ENCODE peak calls at places on chromosomes 6 and 20, in four cellular contexts. One of them, this sample, is unnamed.

GRCh38 chr6:73585566-73586415 is 65.0 kb upstream of the EEF1A1 start:
- DNase-seq in HepG2: peak
- DNase-seq in K562: peak
- DNase-seq in H1: no peak
- DNase-seq in this sample: peak

GRCh38 chr6:1122083-1122482 is 189.8 kb upstream of the FOXQ1 start:
- DNase-seq in HepG2: no peak
- DNase-seq in K562: no peak
- DNase-seq in H1: no peak
- DNase-seq in this sample: no peak

GRCh38 chr20:4971064-4971463 is 30.2 kb downstream of the SLC23A2 start:
- DNase-seq in HepG2: no peak
- DNase-seq in K562: no peak
- DNase-seq in H1: no peak
- DNase-seq in this sample: no peak

GRCh38 chr6:6866656-6867390 is 240.9 kb upstream of the RREB1 start:
- DNase-seq in HepG2: no peak
- DNase-seq in K562: no peak
- DNase-seq in H1: no peak
- DNase-seq in this sample: no peak

GRCh38 chr6:11653028-11653583 is 115.6 kb downstream of the TMEM170B start:
- DNase-seq in HepG2: peak
- DNase-seq in K562: no peak
- DNase-seq in H1: peak
- DNase-seq in this sample: peak

GRCh38 chr20:51376121-51376520 is 166.4 kb downstream of the NFATC2 start:
- DNase-seq in HepG2: no peak
- DNase-seq in K562: no peak
- DNase-seq in H1: no peak
- DNase-seq in this sample: no peak

GRCh38 chr6:170449231-170449630 is 103.9 kb downstream of the PSMB1 start:
- DNase-seq in HepG2: no peak
- DNase-seq in K562: no peak
- DNase-seq in H1: no peak
- DNase-seq in this sample: no peak

GRCh38 chr6:25882066-25882496 is 8.0 kb upstream of the SLC17A3 start:
- DNase-seq in HepG2: no peak
- DNase-seq in K562: no peak
- DNase-seq in H1: peak
- DNase-seq in this sample: peak

GRCh38 chr6:116352515-116353471 is 18.0 kb upstream of the DSE start:
- DNase-seq in HepG2: no peak
- DNase-seq in K562: no peak
- DNase-seq in H1: no peak
- DNase-seq in this sample: no peak

GRCh38 chr6:30844118-30844535 is 40.2 kb upstream of the DDR1 start:
- DNase-seq in HepG2: peak
- DNase-seq in K562: no peak
- DNase-seq in H1: no peak
- DNase-seq in this sample: no peak

GRCh38 chr20:50151034-50151743 is 2.3 kb downstream of the PEDS1 start:
- DNase-seq in HepG2: no peak
- DNase-seq in K562: no peak
- DNase-seq in H1: no peak
- DNase-seq in this sample: no peak

GRCh38 chr6:28757429-28758045 is 166.2 kb downstream of the TRIM27 start:
- DNase-seq in HepG2: peak
- DNase-seq in K562: peak
- DNase-seq in H1: no peak
- DNase-seq in this sample: peak

GRCh38 chr6:166757226-166758135 is 130.4 kb upstream of the RPS6KA2 start:
- DNase-seq in HepG2: no peak
- DNase-seq in K562: no peak
- DNase-seq in H1: no peak
- DNase-seq in this sample: no peak

GRCh38 chr20:62769346-62770071 is 26.8 kb upstream of the MRGBP start:
- DNase-seq in HepG2: no peak
- DNase-seq in K562: no peak
- DNase-seq in H1: no peak
- DNase-seq in this sample: no peak

GRCh38 chr6:6875818-6876470 is 231.8 kb upstream of the RREB1 start:
- DNase-seq in HepG2: no peak
- DNase-seq in K562: no peak
- DNase-seq in H1: no peak
- DNase-seq in this sample: peak

GRCh38 chr6:17855381-17855780 is 132.1 kb downstream of the KIF13A start:
- DNase-seq in HepG2: no peak
- DNase-seq in K562: no peak
- DNase-seq in H1: no peak
- DNase-seq in this sample: no peak

GRCh38 chr6:125116710-125117109 is 36.9 kb upstream of the TPD52L1 start:
- DNase-seq in HepG2: no peak
- DNase-seq in K562: no peak
- DNase-seq in H1: no peak
- DNase-seq in this sample: no peak

GRCh38 chr6:56540950-56541600 is 101.6 kb downstream of the DST start:
- DNase-seq in HepG2: peak
- DNase-seq in K562: no peak
- DNase-seq in H1: no peak
- DNase-seq in this sample: no peak

GRCh38 chr6:1190361-1190760 is 121.5 kb upstream of the FOXQ1 start:
- DNase-seq in HepG2: peak
- DNase-seq in K562: no peak
- DNase-seq in H1: peak
- DNase-seq in this sample: peak

GRCh38 chr6:41922154-41922553 is 855 bp downstream of the BYSL start:
- DNase-seq in HepG2: no peak
- DNase-seq in K562: no peak
- DNase-seq in H1: no peak
- DNase-seq in this sample: no peak
- TF ChIP-seq RNF2 in HepG2: no peak
- TF ChIP-seq RNF2 in K562: no peak
- TF ChIP-seq RNF2 in H1: no peak
- TF ChIP-seq RNF2 in this sample: no peak

DNA sequence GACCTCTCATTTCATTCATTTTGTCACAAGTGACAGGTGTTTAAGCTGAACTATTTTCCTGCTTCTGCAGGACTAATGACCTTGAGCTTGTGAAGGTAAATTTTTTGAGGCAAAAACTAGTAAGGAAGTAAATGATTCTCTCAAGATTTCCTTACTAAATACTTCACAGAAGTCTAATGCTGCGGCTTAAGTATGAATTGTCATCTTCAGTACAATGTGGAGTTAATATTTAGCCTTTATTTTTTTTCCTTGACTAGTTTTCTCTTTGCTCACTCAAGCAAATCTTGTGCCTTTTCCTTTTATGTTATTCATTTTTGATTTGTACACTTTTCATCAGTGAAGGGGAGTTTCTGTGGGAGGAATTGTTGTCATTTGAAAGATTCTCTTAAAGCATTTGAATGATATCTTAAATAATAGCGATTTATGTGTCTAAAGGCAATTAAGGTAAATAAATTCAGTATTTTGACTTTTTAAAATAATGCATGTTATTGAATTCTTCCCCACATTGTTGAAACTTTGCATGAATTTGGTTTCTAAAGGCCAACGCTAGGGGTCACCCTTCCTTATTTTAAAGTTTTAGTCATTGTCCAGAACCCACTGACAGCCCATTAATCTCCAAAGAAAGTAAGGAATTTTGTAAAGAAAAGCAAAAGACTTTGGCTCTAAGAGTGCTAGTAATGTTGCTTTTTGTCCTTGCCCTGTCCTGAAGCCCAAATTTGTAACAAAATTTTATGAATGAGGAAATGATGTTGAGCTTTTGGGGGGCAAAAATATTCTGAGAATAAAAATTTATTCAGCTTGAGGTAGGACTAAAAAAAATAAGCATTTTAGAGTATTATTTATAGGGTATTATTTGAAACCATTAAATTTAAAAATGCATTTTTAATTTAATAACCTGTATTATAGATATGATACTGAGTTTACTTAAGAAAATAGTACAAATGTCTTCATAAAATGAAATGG is 157.4 kb upstream of the LAMA2 start:
- DNase-seq in HepG2: peak
- DNase-seq in K562: peak
- DNase-seq in H1: no peak
- DNase-seq in this sample: peak
- TF ChIP-seq RNF2 in HepG2: no peak
- TF ChIP-seq RNF2 in K562: no peak
- TF ChIP-seq RNF2 in H1: no peak
- TF ChIP-seq RNF2 in this sample: no peak

GRCh38 chr6:39416026-39416425 is 93.5 kb upstream of the KCNK16 start:
- DNase-seq in HepG2: no peak
- DNase-seq in K562: no peak
- DNase-seq in H1: no peak
- DNase-seq in this sample: no peak
- TF ChIP-seq RNF2 in HepG2: no peak
- TF ChIP-seq RNF2 in K562: no peak
- TF ChIP-seq RNF2 in H1: no peak
- TF ChIP-seq RNF2 in this sample: no peak

DNA sequence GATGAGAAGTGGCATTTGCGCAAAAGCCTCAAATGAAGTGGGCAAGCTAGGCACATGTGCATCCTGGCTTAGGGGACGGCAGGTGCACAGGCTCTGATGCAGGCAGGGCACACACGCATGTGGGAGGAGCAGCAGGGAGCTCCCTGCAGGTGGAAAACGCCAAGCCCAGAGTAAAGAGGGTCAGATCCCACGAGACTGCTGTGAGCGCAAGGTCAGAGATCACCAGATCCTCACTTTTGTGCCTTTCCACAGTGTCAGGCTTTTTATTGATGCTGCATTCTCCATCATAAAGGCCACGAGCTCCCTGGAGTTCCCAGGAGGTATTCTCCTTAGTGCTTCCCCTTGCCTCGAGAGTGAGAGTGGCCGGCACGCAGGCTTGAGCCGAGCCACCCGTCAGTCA is 109.2 kb downstream of the SYNDIG1 start:
- DNase-seq in HepG2: no peak
- DNase-seq in K562: no peak
- DNase-seq in H1: no peak
- DNase-seq in this sample: no peak
- TF ChIP-seq RNF2 in HepG2: no peak
- TF ChIP-seq RNF2 in K562: no peak
- TF ChIP-seq RNF2 in H1: no peak
- TF ChIP-seq RNF2 in this sample: no peak

GRCh38 chr6:163814494-163815364 is 400.2 kb downstream of the QKI start:
- DNase-seq in HepG2: no peak
- DNase-seq in K562: no peak
- DNase-seq in H1: no peak
- DNase-seq in this sample: peak
- TF ChIP-seq RNF2 in HepG2: no peak
- TF ChIP-seq RNF2 in K562: no peak
- TF ChIP-seq RNF2 in H1: no peak
- TF ChIP-seq RNF2 in this sample: no peak